ENCODE peak calls at places on chromosomes 6 and 20, in five cellular contexts. One of them, this sample, is unnamed.

GRCh38 chr6:87941556-87942358 is 105.9 kb upstream of the SPACA1 start:
- DNase-seq in A549: no peak
- DNase-seq in K562: no peak
- DNase-seq in SK-N-SH: no peak
- DNase-seq in HCT116: no peak
- DNase-seq in this sample: no peak

GRCh38 chr6:2738373-2738979 is 12.2 kb downstream of the MYLK4 start:
- DNase-seq in SK-N-SH: peak
- DNase-seq in A549: peak
- DNase-seq in K562: peak
- DNase-seq in HCT116: peak
- DNase-seq in this sample: peak

GRCh38 chr6:38080889-38081288 is 261.4 kb downstream of the ZFAND3 start:
- DNase-seq in A549: no peak
- DNase-seq in HCT116: no peak
- DNase-seq in K562: no peak
- DNase-seq in SK-N-SH: no peak
- DNase-seq in this sample: no peak

GRCh38 chr6:155582016-155582991 is 126.7 kb upstream of the NOX3 start:
- DNase-seq in HCT116: no peak
- DNase-seq in K562: no peak
- DNase-seq in SK-N-SH: no peak
- DNase-seq in A549: no peak
- DNase-seq in this sample: no peak

GRCh38 chr20:48126227-48126740 is 341.0 kb upstream of the SULF2 start:
- DNase-seq in K562: no peak
- DNase-seq in HCT116: no peak
- DNase-seq in SK-N-SH: no peak
- DNase-seq in A549: no peak
- DNase-seq in this sample: no peak

GRCh38 chr6:143734641-143735063 is 56.9 kb downstream of the PHACTR2 start:
- DNase-seq in K562: no peak
- DNase-seq in HCT116: no peak
- DNase-seq in SK-N-SH: peak
- DNase-seq in A549: no peak
- DNase-seq in this sample: no peak

GRCh38 chr6:6703720-6704422 is 115.4 kb downstream of the LY86 start:
- DNase-seq in K562: no peak
- DNase-seq in SK-N-SH: no peak
- DNase-seq in HCT116: no peak
- DNase-seq in A549: no peak
- DNase-seq in this sample: no peak

GRCh38 chr20:19453781-19454310 is 241.4 kb downstream of the SLC24A3 start:
- DNase-seq in A549: no peak
- DNase-seq in HCT116: no peak
- DNase-seq in SK-N-SH: no peak
- DNase-seq in K562: no peak
- DNase-seq in this sample: peak

GRCh38 chr6:111686249-111686997 is 80.7 kb upstream of the TRAF3IP2 start:
- DNase-seq in HCT116: no peak
- DNase-seq in SK-N-SH: peak
- DNase-seq in A549: no peak
- DNase-seq in K562: no peak
- DNase-seq in this sample: peak

GRCh38 chr6:142926494-142927273 is 18.3 kb downstream of the HIVEP2 start:
- DNase-seq in A549: peak
- DNase-seq in HCT116: no peak
- DNase-seq in SK-N-SH: peak
- DNase-seq in K562: peak
- DNase-seq in this sample: peak

GRCh38 chr20:40438161-40438835 is 250.7 kb downstream of the MAFB start:
- DNase-seq in HCT116: no peak
- DNase-seq in SK-N-SH: no peak
- DNase-seq in A549: no peak
- DNase-seq in K562: no peak
- DNase-seq in this sample: no peak

GRCh38 chr6:6981923-6982322 is 125.8 kb upstream of the RREB1 start:
- DNase-seq in A549: no peak
- DNase-seq in K562: no peak
- DNase-seq in HCT116: peak
- DNase-seq in SK-N-SH: no peak
- DNase-seq in this sample: no peak

GRCh38 chr6:137222376-137222775 is 3.2 kb upstream of the IFNGR1 start:
- DNase-seq in A549: no peak
- DNase-seq in K562: no peak
- DNase-seq in SK-N-SH: no peak
- DNase-seq in HCT116: no peak
- DNase-seq in this sample: no peak

GRCh38 chr20:61531553-61532345 is 279.7 kb downstream of the CDH4 start:
- DNase-seq in SK-N-SH: no peak
- DNase-seq in K562: no peak
- DNase-seq in HCT116: no peak
- DNase-seq in A549: no peak
- DNase-seq in this sample: no peak

GRCh38 chr6:145244712-145245111 is 490.6 kb downstream of the EPM2A start:
- DNase-seq in A549: no peak
- DNase-seq in K562: no peak
- DNase-seq in SK-N-SH: no peak
- DNase-seq in HCT116: no peak
- DNase-seq in this sample: no peak

GRCh38 chr6:25006075-25006474 is 70.3 kb upstream of the RIPOR2 start:
- DNase-seq in A549: no peak
- DNase-seq in HCT116: no peak
- DNase-seq in K562: no peak
- DNase-seq in SK-N-SH: no peak
- DNase-seq in this sample: no peak

GRCh38 chr6:25006565-25007001 is 70.8 kb upstream of the RIPOR2 start:
- DNase-seq in A549: no peak
- DNase-seq in HCT116: peak
- DNase-seq in SK-N-SH: no peak
- DNase-seq in K562: no peak
- DNase-seq in this sample: no peak

GRCh38 chr6:25002326-25003066 is 66.7 kb upstream of the RIPOR2 start:
- DNase-seq in A549: no peak
- DNase-seq in SK-N-SH: no peak
- DNase-seq in HCT116: no peak
- DNase-seq in K562: no peak
- DNase-seq in this sample: no peak

GRCh38 chr6:25005010-25005409 is 69.2 kb upstream of the RIPOR2 start:
- DNase-seq in SK-N-SH: no peak
- DNase-seq in HCT116: no peak
- DNase-seq in K562: no peak
- DNase-seq in A549: no peak
- DNase-seq in this sample: no peak

DNA sequence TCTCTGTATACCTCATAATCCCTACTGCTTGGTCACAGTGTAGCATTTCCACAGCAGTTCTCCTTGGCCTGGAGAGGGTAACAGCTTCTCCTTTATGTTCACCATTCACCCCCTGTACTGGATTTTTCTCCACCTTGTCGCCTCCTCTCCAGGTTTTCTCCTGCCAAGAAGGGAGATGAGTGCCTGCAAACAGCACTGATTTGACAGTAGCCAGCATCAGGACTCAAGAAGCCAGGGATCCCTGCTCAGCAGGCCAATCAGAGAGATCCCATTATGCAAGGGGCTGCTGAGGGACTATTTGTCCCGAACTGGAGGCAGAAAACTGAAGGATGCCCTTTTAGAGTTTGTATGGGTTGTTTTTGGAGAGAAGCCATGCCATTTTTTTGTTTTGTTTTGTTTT is 68.6 kb upstream of the RIPOR2 start:
- DNase-seq in A549: no peak
- DNase-seq in K562: no peak
- DNase-seq in HCT116: no peak
- DNase-seq in SK-N-SH: no peak
- DNase-seq in this sample: no peak
- TF ChIP-seq REST in A549: no peak
- TF ChIP-seq REST in K562: no peak
- TF ChIP-seq REST in HCT116: no peak
- TF ChIP-seq REST in SK-N-SH: no peak
- TF ChIP-seq REST in this sample: no peak

GRCh38 chr6:36685198-36685919 is 6.8 kb downstream of the CDKN1A start:
- DNase-seq in SK-N-SH: no peak
- DNase-seq in HCT116: no peak
- DNase-seq in A549: no peak
- DNase-seq in K562: no peak
- DNase-seq in this sample: no peak
- H3K4me2 ChIP-seq in SK-N-SH: peak
- H3K4me2 ChIP-seq in HCT116: no peak
- H3K4me2 ChIP-seq in A549: no peak
- H3K4me2 ChIP-seq in K562: no peak
- H3K4me2 ChIP-seq in this sample: no peak

GRCh38 chr6:100657678-100658330 is 193.1 kb upstream of the SIM1 start:
- DNase-seq in K562: no peak
- DNase-seq in SK-N-SH: no peak
- DNase-seq in HCT116: no peak
- DNase-seq in A549: peak
- DNase-seq in this sample: no peak
- TF ChIP-seq REST in K562: no peak
- TF ChIP-seq REST in SK-N-SH: no peak
- TF ChIP-seq REST in HCT116: no peak
- TF ChIP-seq REST in A549: no peak
- TF ChIP-seq REST in this sample: no peak

GRCh38 chr6:75618437-75618836 is 16.8 kb downstream of the SENP6 start:
- DNase-seq in SK-N-SH: no peak
- DNase-seq in K562: no peak
- DNase-seq in A549: no peak
- DNase-seq in HCT116: no peak
- DNase-seq in this sample: no peak

GRCh38 chr6:75624335-75624734 is 22.7 kb downstream of the SENP6 start:
- DNase-seq in K562: no peak
- DNase-seq in HCT116: no peak
- DNase-seq in SK-N-SH: no peak
- DNase-seq in A549: no peak
- DNase-seq in this sample: no peak

GRCh38 chr6:75619230-75619899 is 17.7 kb downstream of the SENP6 start:
- DNase-seq in SK-N-SH: no peak
- DNase-seq in A549: no peak
- DNase-seq in K562: no peak
- DNase-seq in HCT116: no peak
- DNase-seq in this sample: no peak

GRCh38 chr6:75621846-75622245 is 20.2 kb downstream of the SENP6 start:
- DNase-seq in HCT116: no peak
- DNase-seq in K562: no peak
- DNase-seq in A549: no peak
- DNase-seq in SK-N-SH: no peak
- DNase-seq in this sample: no peak

GRCh38 chr6:75620387-75621304 is 19.0 kb downstream of the SENP6 start:
- DNase-seq in K562: no peak
- DNase-seq in A549: no peak
- DNase-seq in HCT116: no peak
- DNase-seq in SK-N-SH: no peak
- DNase-seq in this sample: no peak
- H3K4me2 ChIP-seq in K562: peak
- H3K4me2 ChIP-seq in A549: no peak
- H3K4me2 ChIP-seq in HCT116: no peak
- H3K4me2 ChIP-seq in SK-N-SH: no peak
- H3K4me2 ChIP-seq in this sample: no peak

GRCh38 chr6:24719125-24719931 is at the start of gene C6orf62:
- DNase-seq in A549: no peak
- DNase-seq in HCT116: no peak
- DNase-seq in SK-N-SH: peak
- DNase-seq in K562: peak
- DNase-seq in this sample: peak
- TF ChIP-seq REST in A549: no peak
- TF ChIP-seq REST in HCT116: no peak
- TF ChIP-seq REST in SK-N-SH: no peak
- TF ChIP-seq REST in K562: no peak
- TF ChIP-seq REST in this sample: no peak

GRCh38 chr20:3815703-3816315 is 4.5 kb upstream of the AP5S1 start:
- DNase-seq in HCT116: no peak
- DNase-seq in SK-N-SH: no peak
- DNase-seq in K562: no peak
- DNase-seq in A549: no peak
- DNase-seq in this sample: no peak
- H3K4me2 ChIP-seq in HCT116: no peak
- H3K4me2 ChIP-seq in SK-N-SH: no peak
- H3K4me2 ChIP-seq in K562: no peak
- H3K4me2 ChIP-seq in A549: no peak
- H3K4me2 ChIP-seq in this sample: peak